ENCODE peak calls at places on chromosomes 4 and X, in seven cellular contexts. V, L, H, B, X, O and M are unnamed samples.
A peak's percentile ranks its signal among the peaks of the same experiment; 100 is the strongest.

GRCh38 chr4:7687006-7687405 is 252.3 kb upstream of the PSAPL1 start:
- DNase-seq in V (no peak), L (no peak), H (no peak), B (no peak), X (no peak), O (no peak), M (no peak)

GRCh38 chr4:126784966-126785580 is 847.7 kb upstream of the INTU start:
- DNase-seq in V (no peak), L (no peak), H (no peak), B (no peak), X (no peak), O (no peak), M (peak; percentile 22)

GRCh38 chr4:182189107-182189878 is 53.9 kb upstream of the TENM3 start:
- DNase-seq in V (peak; percentile 15), L (no peak), H (no peak), B (no peak), X (no peak), O (no peak), M (peak; percentile 92)

GRCh38 chrX:373641-374471 is 12.9 kb downstream of the PPP2R3B start:
- DNase-seq in V (peak; percentile 18), L (peak; percentile 0), H (no peak), B (no peak), X (no peak), O (no peak), M (no peak)

GRCh38 chr4:180999217-180999616 is 1244.0 kb upstream of the TENM3 start:
- DNase-seq in V (no peak), L (no peak), H (no peak), B (peak; percentile 68), X (no peak), O (no peak), M (no peak)

GRCh38 chr4:67700119-67700873 is 659 bp downstream of the UBA6 start:
- DNase-seq in V (no peak), L (peak; percentile 44), H (no peak), B (peak; percentile 69), X (no peak), O (no peak), M (peak; percentile 15)

GRCh38 chr4:118112117-118112516 is 77.8 kb downstream of the NDST3 start:
- DNase-seq in V (no peak), L (no peak), H (no peak), B (no peak), X (no peak), O (no peak), M (no peak)

GRCh38 chr4:42656736-42656985 is 244 bp downstream of the ATP8A1 start:
- DNase-seq in V (no peak), L (no peak), H (no peak), B (no peak), X (no peak), O (no peak), M (no peak)

GRCh38 chrX:29948653-29949052 is 266.7 kb upstream of the MAGEB2 start:
- DNase-seq in V (no peak), L (no peak), H (no peak), B (peak; percentile 24), X (no peak), O (no peak), M (peak; percentile 64)

GRCh38 chr4:141849778-141850177 is 213.4 kb downstream of the IL15 start:
- DNase-seq in V (no peak), L (no peak), H (no peak), B (no peak), X (no peak), O (no peak), M (no peak)

GRCh38 chr4:73593631-73594241 is 26.5 kb downstream of the RASSF6 start:
- DNase-seq in V (no peak), L (peak; percentile 50), H (no peak), B (peak; percentile 41), X (no peak), O (no peak), M (peak; percentile 51)

GRCh38 chr4:53852343-53852742 is 212.1 kb downstream of the CHIC2 start:
- DNase-seq in V (no peak), L (no peak), H (no peak), B (no peak), X (no peak), O (no peak), M (no peak)

GRCh38 chr4:145069361-145069760 is 28.6 kb downstream of the ANAPC10 start:
- DNase-seq in V (no peak), L (no peak), H (no peak), B (no peak), X (no peak), O (no peak), M (peak; percentile 66)

GRCh38 chrX:45824471-45824870 is 623.8 kb upstream of the DIPK2B start:
- DNase-seq in V (peak; percentile 89), L (peak; percentile 87), H (no peak), B (peak; percentile 44), X (no peak), O (no peak), M (peak; percentile 91)

GRCh38 chr4:138494931-138495330 is 252.8 kb upstream of the SLC7A11 start:
- DNase-seq in V (peak; percentile 71), L (peak; percentile 26), H (no peak), B (peak; percentile 53), X (no peak), O (peak; percentile 13), M (peak; percentile 80)

GRCh38 chr4:2792711-2793577 is at the start of gene SH3BP2:
- DNase-seq in V (peak; percentile 53), L (peak; percentile 66), H (no peak), B (no peak), X (no peak), O (peak; percentile 49), M (peak; percentile 32)

GRCh38 chr4:140423106-140423505 is 4.3 kb downstream of the CLGN start:
- DNase-seq in V (no peak), L (no peak), H (no peak), B (no peak), X (no peak), O (no peak), M (no peak)

GRCh38 chr4:172287112-172287511 is 473.9 kb downstream of the GALNTL6 start:
- DNase-seq in V (no peak), L (no peak), H (no peak), B (peak; percentile 52), X (no peak), O (no peak), M (no peak)